ENCODE peak calls at places on chromosomes 13 and 19, in seven cellular contexts. R is RWPE1, C is astrocyte of the cerebellum, Q is neural progenitor cell, O is GM10248, L is PC-9, H is endothelial cell. G is an unnamed sample.
A peak's percentile ranks its signal among the peaks of the same experiment; 100 is the strongest.

GRCh38 chr19:3474015-3474414 is 6.3 kb downstream of the SMIM24 start:
- DNase-seq in R (no peak), H (no peak), C (no peak), Q (no peak), O (no peak), L (no peak), G (no peak)

GRCh38 chr19:2546128-2547032 is 70.5 kb downstream of the GADD45B start:
- DNase-seq in O (no peak), L (peak; percentile 37), C (no peak), R (no peak), H (no peak), Q (peak; percentile 90), G (no peak)

GRCh38 chr19:32798201-32798600 is 71.4 kb downstream of the SLC7A9 start:
- DNase-seq in C (no peak), O (no peak), R (no peak), H (no peak), L (no peak), Q (no peak), G (no peak)

GRCh38 chr13:52399708-52400107 is 6.3 kb downstream of the THSD1 start:
- DNase-seq in Q (no peak), C (no peak), R (no peak), L (no peak), H (no peak), O (no peak), G (peak; percentile 13)

GRCh38 chr13:97286317-97287046 is 64.3 kb downstream of the MBNL2 start:
- DNase-seq in Q (no peak), R (no peak), L (no peak), H (no peak), O (no peak), C (no peak), G (no peak)

GRCh38 chr13:48790199-48790598 is 136.5 kb downstream of the CYSLTR2 start:
- DNase-seq in H (no peak), O (no peak), C (no peak), L (no peak), Q (no peak), R (no peak), G (no peak)

GRCh38 chr19:57633832-57634131 is 814 bp downstream of the ZNF211 start:
- DNase-seq in H (no peak), C (no peak), O (no peak), L (no peak), Q (no peak), R (no peak), G (no peak)

GRCh38 chr19:17103177-17103576 is 27.6 kb downstream of the MYO9B start:
- DNase-seq in C (no peak), L (peak; percentile 11), O (no peak), Q (peak; percentile 26), R (no peak), H (peak; percentile 25), G (peak; percentile 25)

GRCh38 chr19:8515317-8515716 is 1.4 kb upstream of the ZNF414 start:
- DNase-seq in Q (no peak), O (no peak), R (no peak), L (no peak), C (no peak), H (no peak), G (no peak)

GRCh38 chr13:51397262-51397933 is 55.4 kb downstream of the INTS6 start:
- DNase-seq in H (no peak), R (no peak), O (no peak), L (no peak), C (peak; percentile 4), Q (peak; percentile 21), G (peak; percentile 35)

GRCh38 chr19:10690351-10690781 is 10.9 kb upstream of the QTRT1 start:
- DNase-seq in L (no peak), C (no peak), R (no peak), O (no peak), Q (no peak), H (no peak), G (peak; percentile 38)

GRCh38 chr13:113920606-113921306 is 53.1 kb downstream of the C13orf46 start:
- DNase-seq in O (no peak), R (no peak), H (no peak), L (no peak), Q (no peak), C (no peak), G (no peak)

GRCh38 chr13:78762825-78763224 is 103.9 kb upstream of the OBI1 start:
- DNase-seq in C (no peak), Q (no peak), R (no peak), L (no peak), H (no peak), O (no peak), G (no peak)

GRCh38 chr13:84896128-84896527 is 903.1 kb downstream of the SLITRK6 start:
- DNase-seq in O (peak; percentile 35), Q (peak; percentile 52), R (peak; percentile 13), H (peak; percentile 62), C (peak; percentile 58), L (peak; percentile 44), G (peak; percentile 48)

GRCh38 chr13:43300817-43301216 is 277.4 kb downstream of the DNAJC15 start:
- DNase-seq in L (no peak), Q (no peak), C (no peak), O (no peak), H (no peak), R (no peak), G (no peak)

GRCh38 chr19:33214621-33215020 is 11.0 kb downstream of the SLC7A10 start:
- DNase-seq in R (no peak), Q (peak; percentile 81), C (no peak), O (no peak), L (no peak), H (no peak), G (peak; percentile 22)

GRCh38 chr13:73258396-73258795 is 199.6 kb downstream of the KLF5 start:
- DNase-seq in O (no peak), H (no peak), Q (no peak), L (no peak), C (no peak), R (no peak), G (no peak)

GRCh38 chr19:45187421-45188100 is 9.0 kb downstream of the BLOC1S3 start:
- DNase-seq in C (no peak), R (peak; percentile 34), L (peak; percentile 21), O (peak; percentile 78), H (no peak), Q (peak; percentile 77), G (no peak)

GRCh38 chr13:109576331-109576813 is 210.0 kb downstream of the IRS2 start:
- DNase-seq in O (no peak), Q (no peak), L (no peak), R (no peak), C (no peak), H (no peak), G (no peak)

GRCh38 chr13:36453518-36453917 is 21.2 kb downstream of the CCNA1 start:
- DNase-seq in L (no peak), R (no peak), Q (peak; percentile 45), H (no peak), O (no peak), C (no peak), G (no peak)

GRCh38 chr13:101626925-101627555 is 174.6 kb downstream of the ITGBL1 start:
- DNase-seq in R (no peak), O (peak; percentile 30), H (no peak), Q (no peak), L (no peak), C (no peak), G (no peak)

GRCh38 chr13:30355405-30355741 is 48.0 kb upstream of the KATNAL1 start:
- DNase-seq in O (peak; percentile 65), H (peak; percentile 47), Q (peak; percentile 34), C (no peak), L (no peak), R (no peak), G (no peak)

GRCh38 chr13:60348097-60348496 is 48.9 kb upstream of the TDRD3 start:
- DNase-seq in C (no peak), O (no peak), Q (no peak), R (no peak), H (no peak), L (no peak), G (no peak)

GRCh38 chr19:1618157-1619093 is 13.2 kb upstream of the UQCR11 start:
- DNase-seq in R (peak; percentile 47), Q (peak; percentile 44), C (no peak), L (peak; percentile 46), O (peak; percentile 73), H (peak; percentile 29), G (peak; percentile 14)

GRCh38 chr19:4140237-4140711 is 13.2 kb upstream of the CREB3L3 start:
- DNase-seq in L (peak; percentile 26), Q (peak; percentile 88), O (peak; percentile 80), C (no peak), R (peak; percentile 81), H (peak; percentile 25), G (peak; percentile 44)

GRCh38 chr13:30618186-30618937 is 642 bp downstream of the USPL1 start:
- DNase-seq in Q (peak; percentile 15), R (peak; percentile 18), H (no peak), L (no peak), C (no peak), O (no peak), G (no peak)

GRCh38 chr13:19605161-19605955 is 28.1 kb upstream of the MPHOSPH8 start:
- DNase-seq in L (peak; percentile 63), Q (no peak), R (peak; percentile 55), H (no peak), C (peak; percentile 19), O (no peak), G (no peak)

GRCh38 chr13:47869780-47870179 is 131.3 kb downstream of the SUCLA2 start:
- DNase-seq in R (no peak), C (no peak), O (no peak), Q (no peak), H (no peak), L (no peak), G (no peak)

GRCh38 chr13:109113427-109113826 is 484.0 kb downstream of the MYO16 start:
- DNase-seq in Q (no peak), L (no peak), O (no peak), R (no peak), H (no peak), C (no peak), G (no peak)

DNA sequence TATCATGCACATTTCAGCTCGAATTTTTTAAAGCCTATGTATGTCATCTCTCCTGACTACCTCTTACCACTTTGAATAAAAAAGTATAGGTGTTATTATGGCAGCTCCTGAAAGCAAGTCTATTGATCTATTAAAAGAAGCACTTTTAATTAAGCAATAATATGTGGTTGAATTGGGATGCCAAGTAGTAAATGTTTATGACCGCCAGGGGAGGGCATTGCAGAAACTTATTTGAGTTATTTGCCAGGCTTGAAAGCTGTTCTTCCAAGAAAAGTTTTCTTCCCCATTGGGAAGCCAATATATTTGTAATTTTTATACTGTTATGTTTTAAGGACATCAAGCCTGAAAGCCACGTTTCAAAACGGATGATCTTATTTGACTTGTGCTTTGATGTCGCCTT is 88.1 kb upstream of the SOX21 start:
- DNase-seq in H (no peak), Q (no peak), C (no peak), L (no peak), R (no peak), O (no peak), G (no peak)
- TF ChIP-seq CTCF in H (no peak), Q (no peak), C (no peak), L (peak; percentile 38), R (no peak), O (no peak), G (peak; percentile 57)

GRCh38 chr19:46624958-46625661 is at the start of gene PTGIR:
- DNase-seq in L (no peak), O (no peak), Q (no peak), C (no peak), H (no peak), R (no peak), G (peak; percentile 85)
- TF ChIP-seq CTCF in L (no peak), O (no peak), Q (no peak), C (no peak), H (no peak), R (no peak), G (peak; percentile 22)

GRCh38 chr13:25468330-25469178 is 96.8 kb downstream of the ATP8A2 start:
- DNase-seq in L (no peak), R (peak; percentile 41), O (peak; percentile 31), H (peak; percentile 37), C (no peak), Q (peak; percentile 84), G (no peak)
- TF ChIP-seq CTCF in L (no peak), R (no peak), O (no peak), H (no peak), C (no peak), Q (peak; percentile 19), G (no peak)

GRCh38 chr19:13366529-13367143 is 139.6 kb downstream of the CACNA1A start:
- DNase-seq in O (no peak), L (peak; percentile 16), R (peak; percentile 58), H (peak; percentile 21), Q (peak; percentile 51), C (peak; percentile 3), G (peak; percentile 19)
- TF ChIP-seq CTCF in O (peak; percentile 30), L (peak; percentile 61), R (peak; percentile 55), H (peak; percentile 67), Q (peak; percentile 70), C (peak; percentile 56), G (peak; percentile 87)

G was measured in HFFc6.